ENCODE peak calls at places on chromosome 18, in nine cellular contexts. G, Y, L, A, P, X, I, U and W are unnamed samples.

GRCh38 chr18:30889582-30890301 is 152.8 kb downstream of the DSC3 start:
- DNase-seq in X (peak), P (peak), L (peak), G (no peak), I (peak), Y (no peak), A (no peak), U (no peak), W (no peak)

GRCh38 chr18:75438891-75439290 is 11.4 kb upstream of the SMIM21 start:
- DNase-seq in U (no peak), X (no peak), P (no peak), L (no peak), I (no peak), A (no peak), Y (no peak), G (no peak), W (no peak)

GRCh38 chr18:47752796-47753645 is 177.4 kb downstream of the SMAD2 start:
- DNase-seq in A (no peak), I (no peak), Y (no peak), U (no peak), P (no peak), G (no peak), X (no peak), L (no peak), W (no peak)

GRCh38 chr18:60975419-60975818 is 357.8 kb upstream of the CDH20 start:
- DNase-seq in A (no peak), I (no peak), X (no peak), P (no peak), Y (no peak), G (no peak), L (no peak), U (no peak), W (no peak)

GRCh38 chr18:51196116-51196810 is 1.2 kb downstream of the MEX3C start:
- DNase-seq in U (no peak), A (peak), G (peak), L (no peak), I (peak), P (peak), Y (peak), X (peak), W (no peak)

GRCh38 chr18:44265437-44265836 is 415.3 kb upstream of the SETBP1 start:
- DNase-seq in G (no peak), P (no peak), U (no peak), A (no peak), I (no peak), Y (no peak), X (no peak), L (no peak), W (no peak)

GRCh38 chr18:28147674-28148171 is 29.2 kb downstream of the CDH2 start:
- DNase-seq in U (no peak), I (no peak), L (no peak), P (no peak), G (no peak), Y (no peak), X (peak), A (no peak), W (no peak)

GRCh38 chr18:3118195-3119010 is 101.4 kb downstream of the MYOM1 start:
- DNase-seq in G (no peak), L (no peak), U (no peak), Y (no peak), A (peak), I (no peak), X (no peak), P (no peak), W (no peak)

GRCh38 chr18:48924621-48925601 is 25.9 kb downstream of the SMAD7 start:
- DNase-seq in P (no peak), U (no peak), L (no peak), A (no peak), G (no peak), X (no peak), Y (peak), I (no peak), W (no peak)

GRCh38 chr18:42640160-42640559 is 475.3 kb downstream of the RIT2 start:
- DNase-seq in U (no peak), G (no peak), X (no peak), A (no peak), Y (no peak), P (no peak), I (no peak), L (no peak), W (no peak)

GRCh38 chr18:55833543-55833942 is 245.6 kb upstream of the TCF4 start:
- DNase-seq in G (no peak), A (no peak), P (no peak), L (no peak), I (no peak), Y (no peak), X (peak), U (no peak), W (no peak)

GRCh38 chr18:9184998-9185613 is 48.5 kb downstream of the ANKRD12 start:
- DNase-seq in Y (no peak), X (no peak), P (no peak), L (no peak), U (no peak), I (no peak), G (no peak), A (no peak), W (no peak)

GRCh38 chr18:35289293-35290069 is 548 bp downstream of the ZSCAN30 start:
- DNase-seq in P (peak), A (peak), I (no peak), U (no peak), G (peak), X (peak), Y (no peak), L (no peak), W (no peak)

GRCh38 chr18:40676676-40677075 is 1278.4 kb upstream of the PIK3C3 start:
- DNase-seq in I (no peak), X (peak), A (no peak), G (no peak), P (no peak), U (no peak), Y (no peak), L (no peak), W (no peak)

GRCh38 chr18:34122724-34123334 is 101.9 kb downstream of the NOL4 start:
- DNase-seq in A (peak), X (peak), Y (no peak), I (peak), P (peak), G (peak), L (peak), U (no peak), W (no peak)

GRCh38 chr18:49959176-49959575 is 145.8 kb upstream of the ACAA2 start:
- DNase-seq in G (no peak), Y (no peak), X (no peak), A (no peak), L (no peak), I (no peak), P (no peak), U (no peak), W (no peak)

GRCh38 chr18:70200286-70200685 is 5.2 kb downstream of the RTTN start:
- DNase-seq in P (no peak), U (no peak), I (peak), Y (no peak), L (no peak), G (no peak), A (no peak), X (no peak), W (peak)

GRCh38 chr18:4450065-4450676 is 4.9 kb downstream of the DLGAP1 start:
- DNase-seq in L (no peak), U (no peak), Y (no peak), A (no peak), X (no peak), I (no peak), P (no peak), G (no peak), W (no peak)

GRCh38 chr18:70555046-70555445 is 266.2 kb downstream of the SOCS6 start:
- DNase-seq in A (no peak), L (no peak), I (no peak), X (no peak), Y (no peak), P (no peak), G (no peak), U (no peak), W (no peak)

GRCh38 chr18:11984091-11984490 is 2.8 kb downstream of the IMPA2 start:
- DNase-seq in I (no peak), U (no peak), L (no peak), P (no peak), Y (peak), G (no peak), X (no peak), A (no peak), W (no peak)
- TF ChIP-seq CTCF in I (no peak), U (no peak), L (no peak), P (no peak), Y (no peak), G (no peak), X (no peak), A (no peak), W (no peak)

DNA sequence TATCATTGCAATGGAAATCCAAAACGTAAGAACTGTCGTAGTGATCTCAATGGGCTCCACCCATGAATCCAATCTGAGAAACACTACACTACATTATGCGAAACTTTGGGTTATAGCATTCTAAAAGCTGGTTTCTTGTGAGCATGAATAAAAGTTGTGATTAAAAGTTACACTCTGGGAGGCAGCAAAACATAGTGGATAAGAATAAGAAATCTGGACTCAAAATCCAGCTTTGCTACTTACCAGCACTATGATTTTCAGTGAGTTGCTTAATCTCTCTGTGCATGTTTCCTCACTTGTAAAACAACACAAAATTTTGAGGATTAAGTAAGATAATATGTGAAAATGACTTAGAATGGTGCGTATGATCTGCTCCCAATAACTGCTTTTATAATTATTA is 25.7 kb upstream of the THOC1 start:
- DNase-seq in G (no peak), I (no peak), P (no peak), L (no peak), X (peak), U (no peak), A (no peak), Y (no peak), W (no peak)
- TF ChIP-seq CTCF in G (no peak), I (no peak), P (no peak), L (no peak), X (peak), U (no peak), A (no peak), Y (no peak), W (no peak)

GRCh38 chr18:67586101-67586500 is 69.6 kb upstream of the DSEL start:
- DNase-seq in I (no peak), U (no peak), A (no peak), G (no peak), Y (no peak), X (no peak), P (no peak), L (no peak), W (no peak)

GRCh38 chr18:67596003-67596402 is 79.5 kb upstream of the DSEL start:
- DNase-seq in A (no peak), U (no peak), G (no peak), Y (no peak), P (no peak), L (no peak), X (no peak), I (no peak), W (no peak)

GRCh38 chr18:67589325-67589724 is 72.8 kb upstream of the DSEL start:
- DNase-seq in A (no peak), I (no peak), P (no peak), U (no peak), G (no peak), L (no peak), X (no peak), Y (no peak), W (no peak)

DNA sequence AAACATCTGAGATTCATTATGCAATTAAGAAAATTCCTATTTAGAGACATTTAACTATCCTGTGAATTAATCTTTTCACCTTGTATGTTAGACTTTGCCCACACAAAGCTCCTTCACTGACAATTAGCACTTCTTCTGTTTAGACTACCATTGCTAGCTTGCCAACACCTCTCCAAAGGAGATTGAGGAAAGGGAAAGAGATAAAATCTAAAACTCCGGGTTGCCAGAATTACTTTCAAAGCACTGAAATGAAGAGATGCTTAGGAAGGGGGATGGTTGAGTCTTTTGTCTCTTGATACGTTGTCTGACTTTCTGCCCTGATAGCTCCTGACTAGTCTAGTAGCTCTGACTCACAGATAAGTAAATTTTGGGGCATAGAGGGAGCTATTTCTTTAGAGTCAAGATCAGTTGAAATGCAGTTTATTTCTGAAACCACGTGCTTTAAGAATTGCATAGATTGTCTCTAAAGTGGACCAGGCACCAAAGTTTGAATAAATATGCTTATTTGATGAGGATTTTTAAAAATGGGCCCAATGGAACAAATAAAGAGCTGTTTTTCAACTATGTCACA is 74.1 kb upstream of the DSEL start:
- DNase-seq in X (peak), G (no peak), P (no peak), A (no peak), I (no peak), L (no peak), U (no peak), Y (no peak), W (no peak)
- TF ChIP-seq CTCF in X (peak), G (no peak), P (no peak), A (no peak), I (no peak), L (no peak), U (no peak), Y (no peak), W (no peak)

DNA sequence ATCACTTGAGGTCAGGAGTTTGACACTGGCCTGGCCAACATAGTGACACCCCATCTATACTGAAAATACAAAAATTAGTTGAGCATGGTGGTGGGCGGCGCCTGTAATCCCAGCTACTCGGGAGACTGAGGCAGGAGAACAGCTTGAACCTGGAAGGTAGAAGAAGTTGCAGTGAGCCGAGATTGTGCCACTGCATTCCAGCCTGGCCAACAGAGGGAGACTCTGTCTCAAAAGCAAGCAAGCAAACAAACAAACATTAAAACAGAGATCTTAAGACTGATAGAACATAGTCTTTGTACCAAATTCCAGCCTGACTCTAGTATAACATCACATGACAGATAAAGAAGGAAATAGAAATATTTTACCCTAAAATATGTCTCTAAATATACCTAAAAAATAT is 168.1 kb downstream of the PTPRM start:
- DNase-seq in P (no peak), A (no peak), Y (no peak), I (no peak), L (no peak), G (no peak), X (no peak), U (no peak), W (no peak)
- TF ChIP-seq CTCF in P (no peak), A (no peak), Y (no peak), I (peak), L (peak), G (no peak), X (peak), U (no peak), W (peak)

GRCh38 chr18:22827741-22828140 is 105.4 kb upstream of the RBBP8 start:
- DNase-seq in G (no peak), A (no peak), P (no peak), X (no peak), Y (no peak), I (no peak), U (no peak), L (no peak), W (no peak)

GRCh38 chr18:22829781-22830180 is 103.3 kb upstream of the RBBP8 start:
- DNase-seq in Y (no peak), U (no peak), I (no peak), L (no peak), G (no peak), X (no peak), P (no peak), A (no peak), W (no peak)

GRCh38 chr18:22826726-22827125 is 106.4 kb upstream of the RBBP8 start:
- DNase-seq in P (no peak), G (no peak), X (peak), I (no peak), L (no peak), A (no peak), U (no peak), Y (no peak), W (no peak)

GRCh38 chr18:22828171-22828570 is 105.0 kb upstream of the RBBP8 start:
- DNase-seq in P (no peak), A (no peak), Y (no peak), L (no peak), X (no peak), G (no peak), I (no peak), U (no peak), W (no peak)

GRCh38 chr18:22827216-22827615 is 105.9 kb upstream of the RBBP8 start:
- DNase-seq in U (no peak), Y (no peak), G (no peak), A (no peak), P (no peak), X (peak), I (no peak), L (no peak), W (no peak)
- TF ChIP-seq CTCF in U (no peak), Y (no peak), G (no peak), A (no peak), P (no peak), X (no peak), I (no peak), L (no peak), W (no peak)